ENCODE peak calls at places on chromosome 7, in eight cellular contexts. J is adrenal gland; E is aorta; D is heart left ventricle; R is A549; W is CD8-positive, alpha-beta memory T cell; I is psoas muscle; B is DND-41. N is an unnamed sample.

GRCh38 chr7:157801109-157801508 is 464.3 kb downstream of the DNAJB6 start:
- DNase-seq in J (no peak), E (peak; percentile 22), D (peak; percentile 33), R (no peak), W (no peak), I (peak; percentile 6), B (no peak), N (no peak)

GRCh38 chr7:52273685-52274610 is 761.5 kb upstream of the POM121L12 start:
- DNase-seq in J (no peak), E (peak; percentile 45), D (no peak), R (no peak), W (no peak), I (peak; percentile 15), B (no peak), N (no peak)

GRCh38 chr7:16847381-16847860 is 34.4 kb downstream of the AGR3 start:
- DNase-seq in J (no peak), E (no peak), D (no peak), R (peak; percentile 74), W (no peak), I (no peak), B (no peak), N (no peak)

GRCh38 chr7:55127622-55128081 is 108.8 kb downstream of the EGFR start:
- DNase-seq in J (no peak), E (peak; percentile 71), D (no peak), R (no peak), W (no peak), I (no peak), B (no peak), N (no peak)

GRCh38 chr7:144568234-144568633 is 164.7 kb upstream of the NOBOX start:
- DNase-seq in J (no peak), E (no peak), D (no peak), R (no peak), W (no peak), I (no peak), B (no peak), N (no peak)

GRCh38 chr7:110994028-110994967 is 96.6 kb upstream of the LRRN3 start:
- DNase-seq in J (no peak), E (no peak), D (no peak), R (no peak), W (no peak), I (no peak), B (no peak), N (no peak)

GRCh38 chr7:54906963-54907362 is 111.9 kb upstream of the EGFR start:
- DNase-seq in J (no peak), E (no peak), D (no peak), R (no peak), W (no peak), I (no peak), B (no peak), N (no peak)

GRCh38 chr7:20299647-20300312 is 30.9 kb upstream of the ITGB8 start:
- DNase-seq in J (no peak), E (no peak), D (no peak), R (no peak), W (no peak), I (no peak), B (no peak), N (no peak)

GRCh38 chr7:34133983-34134782 is 228.8 kb downstream of the BMPER start:
- DNase-seq in J (peak; percentile 61), E (peak; percentile 67), D (peak; percentile 66), R (peak; percentile 64), W (no peak), I (peak; percentile 66), B (peak; percentile 34), N (peak; percentile 28)

GRCh38 chr7:27172823-27173411 is 1.2 kb downstream of the HOXA10 start:
- DNase-seq in J (peak; percentile 75), E (peak; percentile 53), D (peak; percentile 58), R (no peak), W (no peak), I (no peak), B (no peak), N (no peak)

GRCh38 chr7:158394936-158395335 is 192.7 kb downstream of the PTPRN2 start:
- DNase-seq in J (peak; percentile 34), E (no peak), D (no peak), R (peak; percentile 75), W (no peak), I (no peak), B (peak; percentile 51), N (no peak)

GRCh38 chr7:1106063-1106782 is 18.3 kb downstream of the GPER1 start:
- DNase-seq in J (no peak), E (peak; percentile 34), D (no peak), R (no peak), W (no peak), I (no peak), B (no peak), N (no peak)

GRCh38 chr7:1691601-1692499 is 21.8 kb downstream of the ELFN1 start:
- DNase-seq in J (no peak), E (peak; percentile 62), D (peak; percentile 73), R (no peak), W (no peak), I (no peak), B (no peak), N (no peak)

DNA sequence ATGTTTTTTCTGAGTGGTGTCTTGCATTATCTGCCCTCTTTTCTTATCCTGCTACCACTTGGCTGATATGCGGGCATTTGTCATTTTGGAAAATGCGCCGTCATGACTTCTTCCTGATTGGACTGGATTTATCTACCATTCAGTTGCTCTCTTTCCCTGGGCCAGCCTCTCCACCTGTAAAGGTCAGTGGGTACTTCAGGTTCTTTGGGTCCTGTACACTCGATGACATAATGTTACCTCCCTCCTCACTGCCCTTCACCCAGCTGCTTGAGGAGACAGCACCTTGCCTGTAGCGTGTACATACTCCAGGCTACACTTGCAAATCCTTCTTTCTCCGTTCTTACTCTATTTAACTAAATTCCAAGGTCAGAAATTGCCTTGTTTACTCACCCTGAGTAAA is 83.7 kb downstream of the RBM33 start:
- DNase-seq in J (no peak), E (no peak), D (no peak), R (no peak), W (no peak), I (no peak), B (no peak), N (no peak)
- H3K4me3 ChIP-seq in J (no peak overlapping the region), E (no peak overlapping the region), D (no peak overlapping the region), R (no peak overlapping the region), W (no peak overlapping the region), I (no peak overlapping the region), B (no peak overlapping the region), N (no peak overlapping the region)

GRCh38 chr7:35553498-35553897 is 141.4 kb downstream of the HERPUD2 start:
- DNase-seq in J (no peak), E (no peak), D (no peak), R (no peak), W (no peak), I (no peak), B (no peak), N (no peak)
- H3K4me3 ChIP-seq in J (no peak overlapping the region), E (no peak overlapping the region), D (no peak overlapping the region), R (no peak overlapping the region), W (no peak overlapping the region), I (no peak overlapping the region), B (no peak overlapping the region), N (no peak overlapping the region)

DNA sequence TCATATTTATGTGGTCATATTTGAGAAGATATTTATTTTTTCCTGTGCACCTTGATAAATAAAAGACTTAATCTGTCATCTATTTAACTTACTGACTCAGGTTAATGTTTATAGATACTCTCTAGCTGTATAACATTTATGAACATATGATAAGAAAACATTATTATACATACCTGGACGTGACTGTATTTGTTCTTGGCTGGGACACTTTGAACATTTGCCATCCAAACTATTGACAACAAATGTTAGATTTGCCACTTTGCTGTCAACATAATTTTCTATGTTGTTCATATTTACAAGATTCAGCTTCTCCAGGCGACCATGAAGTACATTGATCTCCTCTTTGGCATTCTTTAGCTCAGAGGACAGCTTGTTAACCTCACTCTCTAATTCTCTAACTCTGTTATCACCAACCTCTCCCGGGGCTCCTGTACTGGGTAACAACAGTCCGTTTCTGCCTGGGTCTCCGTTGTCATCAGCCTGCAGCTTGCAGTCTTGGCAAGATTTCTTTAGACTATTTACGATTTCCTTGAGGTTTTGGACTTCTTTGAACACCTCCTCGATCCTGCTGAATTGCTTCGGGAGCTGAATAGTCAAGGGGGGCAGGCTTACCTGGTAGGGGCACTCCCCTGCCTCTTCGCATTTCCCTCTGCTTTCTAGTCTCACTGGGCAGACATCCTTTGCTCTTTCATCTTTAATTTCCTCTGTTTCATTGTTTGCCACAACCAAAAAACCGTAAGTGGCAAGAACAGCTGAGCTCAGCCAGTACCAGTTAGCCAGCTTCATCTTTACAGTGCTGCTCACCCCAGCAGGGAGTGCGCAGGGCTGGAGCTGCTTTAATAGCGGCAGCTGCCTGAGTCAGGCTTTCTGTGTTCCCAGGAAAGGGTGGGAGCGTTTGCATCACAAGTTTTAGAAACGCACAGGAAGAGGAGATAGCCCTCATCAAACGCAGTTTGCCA is at the start of gene FGL2:
- DNase-seq in J (peak; percentile 46), E (peak; percentile 85), D (peak; percentile 82), R (no peak), W (peak; percentile 26), I (peak; percentile 52), B (peak; percentile 75), N (peak; percentile 40)
- H3K4me3 ChIP-seq in J (no peak within 1 kb of the TSS), E (peak within 1 kb of the TSS; percentile 84), D (peak within 1 kb of the TSS; percentile 60), R (no peak within 1 kb of the TSS), W (peak within 1 kb of the TSS; percentile 66), I (peak within 1 kb of the TSS; percentile 61), B (peak within 1 kb of the TSS; percentile 54), N (peak within 1 kb of the TSS; percentile 7)

GRCh38 chr7:143374556-143374955 is 6.6 kb upstream of the ZYX start:
- DNase-seq in J (no peak), E (no peak), D (no peak), R (no peak), W (no peak), I (no peak), B (no peak), N (no peak)

GRCh38 chr7:143373255-143373794 is 7.8 kb upstream of the ZYX start:
- DNase-seq in J (no peak), E (no peak), D (no peak), R (no peak), W (no peak), I (no peak), B (no peak), N (no peak)

GRCh38 chr7:143376396-143376795 is 4.7 kb upstream of the ZYX start:
- DNase-seq in J (no peak), E (no peak), D (no peak), R (no peak), W (no peak), I (no peak), B (no peak), N (no peak)

GRCh38 chr7:143372070-143372469 is 9.1 kb upstream of the ZYX start:
- DNase-seq in J (peak; percentile 43), E (peak; percentile 91), D (no peak), R (no peak), W (peak; percentile 51), I (peak; percentile 63), B (peak; percentile 64), N (peak; percentile 44)

DNA sequence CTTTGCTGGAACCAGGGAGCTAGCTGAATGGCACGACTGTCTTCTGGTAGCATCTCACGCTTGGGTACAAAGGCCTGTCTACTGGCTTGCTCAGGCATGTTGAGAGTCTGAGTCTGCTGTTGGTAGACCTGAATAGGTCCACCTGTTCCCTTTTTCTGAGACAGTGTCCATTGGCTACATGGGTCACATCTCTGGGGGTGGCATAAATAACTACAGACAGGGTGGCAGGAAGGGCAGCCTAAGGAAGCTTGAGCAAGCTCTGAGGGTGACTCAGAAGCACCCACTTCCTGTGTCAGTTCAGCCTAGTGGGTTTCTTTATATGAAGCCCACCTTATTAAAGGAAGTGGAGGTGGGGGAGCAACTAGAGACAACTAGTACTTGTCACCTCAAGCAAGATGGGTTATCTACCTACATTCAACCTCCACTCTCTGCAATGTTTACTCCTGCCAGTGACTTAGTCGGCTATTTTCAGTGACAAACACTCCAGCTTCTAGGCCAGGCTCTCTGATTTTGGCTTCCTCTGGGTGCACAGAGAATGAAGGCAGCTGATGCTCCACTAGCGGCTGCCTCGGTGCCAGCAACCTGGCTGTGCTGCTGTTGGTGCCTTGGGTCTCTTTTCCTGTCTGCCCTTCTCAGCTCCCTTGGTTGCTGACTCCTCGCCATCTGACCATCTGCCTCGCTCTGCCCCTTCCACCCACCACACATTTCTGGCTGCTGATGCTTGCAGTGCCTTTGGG is 5.7 kb upstream of the ZYX start:
- DNase-seq in J (no peak), E (no peak), D (peak; percentile 38), R (no peak), W (peak; percentile 72), I (no peak), B (peak; percentile 72), N (peak; percentile 88)
- H3K4me3 ChIP-seq in J (no peak overlapping the region), E (no peak overlapping the region), D (no peak overlapping the region), R (no peak overlapping the region), W (peak overlapping the region; percentile 14), I (no peak overlapping the region), B (peak overlapping the region; percentile 11), N (peak overlapping the region; percentile 13)

N was measured in Jurkat, Clone E6-1.